ENCODE peak calls at places on chromosomes 6 and 20, in five cellular contexts. X, E, I, G and V are unnamed samples.

GRCh38 chr6:152380993-152381898 is 255.9 kb downstream of the SYNE1 start:
- DNase-seq in G (no peak), E (no peak), X (peak), I (no peak), V (peak)

GRCh38 chr20:33081411-33082154 is 2.1 kb downstream of the BPIFB4 start:
- DNase-seq in E (no peak), I (no peak), G (no peak), X (no peak), V (no peak)

GRCh38 chr6:14763139-14763538 is 482.7 kb upstream of the JARID2 start:
- DNase-seq in G (no peak), E (no peak), I (no peak), X (no peak), V (no peak)

GRCh38 chr6:1094306-1094705 is 217.6 kb upstream of the FOXQ1 start:
- DNase-seq in X (no peak), G (no peak), E (no peak), I (no peak), V (no peak)

GRCh38 chr6:14647311-14647710 is 529.7 kb downstream of the CD83 start:
- DNase-seq in E (no peak), X (no peak), G (no peak), I (no peak), V (no peak)

GRCh38 chr6:47646689-47647088 is 51.7 kb upstream of the ADGRF4 start:
- DNase-seq in I (no peak), G (no peak), E (no peak), X (no peak), V (no peak)

GRCh38 chr6:5083307-5083583 is 1.9 kb upstream of the PPP1R3G start:
- DNase-seq in X (no peak), E (no peak), G (no peak), I (no peak), V (no peak)

GRCh38 chr6:53915292-53915691 is 120.5 kb downstream of the LRRC1 start:
- DNase-seq in E (no peak), X (no peak), G (no peak), I (no peak), V (no peak)

GRCh38 chr20:57662313-57663240 is 42.4 kb upstream of the ZBP1 start:
- DNase-seq in I (no peak), X (no peak), G (no peak), E (peak), V (no peak)

GRCh38 chr6:70673601-70674000 is 5.9 kb downstream of the SMAP1 start:
- DNase-seq in E (no peak), G (no peak), I (no peak), X (peak), V (peak)

GRCh38 chr6:47690791-47691190 is 7.6 kb upstream of the ADGRF4 start:
- DNase-seq in G (no peak), E (no peak), X (no peak), I (no peak), V (no peak)

GRCh38 chr6:143187173-143187908 is 126.7 kb downstream of the AIG1 start:
- DNase-seq in E (no peak), I (no peak), G (no peak), X (no peak), V (peak)

GRCh38 chr20:36825374-36826104 is 50.4 kb upstream of the TLDC2 start:
- DNase-seq in E (no peak), G (peak), I (no peak), X (no peak), V (no peak)

GRCh38 chr6:20610636-20611200 is 76.5 kb downstream of the CDKAL1 start:
- DNase-seq in G (no peak), E (no peak), I (no peak), X (no peak), V (no peak)

GRCh38 chr6:55276745-55277627 is 50.3 kb upstream of the GFRAL start:
- DNase-seq in I (no peak), X (peak), E (no peak), G (peak), V (peak)

GRCh38 chr20:41750137-41750536 is 132.0 kb upstream of the CHD6 start:
- DNase-seq in X (no peak), I (no peak), E (no peak), G (no peak), V (no peak)

GRCh38 chr20:56826971-56827645 is 198.0 kb downstream of the TFAP2C start:
- DNase-seq in G (no peak), E (no peak), X (no peak), I (no peak), V (no peak)

GRCh38 chr6:15313367-15313766 is 67.5 kb downstream of the JARID2 start:
- DNase-seq in X (no peak), I (no peak), E (no peak), G (no peak), V (no peak)

GRCh38 chr6:87393026-87393622 is 14.6 kb upstream of the CFAP206 start:
- DNase-seq in E (peak), G (peak), X (peak), I (peak), V (peak)

GRCh38 chr6:108337721-108338120 is 42.9 kb downstream of the AFG1L start:
- DNase-seq in E (no peak), X (no peak), G (no peak), I (no peak), V (no peak)

GRCh38 chr6:5260111-5260620 is 584 bp downstream of the LYRM4 start:
- DNase-seq in E (peak), X (peak), G (peak), I (peak), V (peak)

GRCh38 chr6:112690497-112691202 is 343.5 kb downstream of the RFPL4B start:
- DNase-seq in E (no peak), G (peak), I (no peak), X (no peak), V (no peak)

GRCh38 chr6:116990679-116991078 is 113.6 kb downstream of the RFX6 start:
- DNase-seq in X (no peak), G (no peak), E (no peak), I (no peak), V (no peak)

GRCh38 chr6:160386869-160387518 is 38.8 kb downstream of the SLC22A3 start:
- DNase-seq in G (no peak), X (no peak), I (no peak), E (no peak), V (no peak)

GRCh38 chr6:33425668-33426577 is 6.1 kb downstream of the SYNGAP1 start:
- DNase-seq in I (peak), E (peak), G (peak), X (peak), V (peak)

GRCh38 chr20:39876974-39877615 is 811.9 kb downstream of the MAFB start:
- DNase-seq in X (no peak), E (no peak), I (no peak), G (peak), V (no peak)

GRCh38 chr20:53077373-53078205 is 105.4 kb downstream of the TSHZ2 start:
- DNase-seq in I (no peak), G (no peak), E (no peak), X (peak), V (peak)

GRCh38 chr6:133242761-133243590 is 1.8 kb downstream of the EYA4 start:
- DNase-seq in G (no peak), X (peak), E (no peak), I (no peak), V (no peak)

GRCh38 chr20:25676164-25676809 is 20.4 kb downstream of the ZNF337 start:
- DNase-seq in X (no peak), I (no peak), G (no peak), E (no peak), V (no peak)